ENCODE peak calls at places on chromosomes 3 and 15, in six cellular contexts. K is MM.1S, V is tibial artery, W is esophagus muscularis mucosa, I is upper lobe of left lung, L is lower lobe of right lung. D is an unnamed sample.

GRCh38 chr3:33186524-33187367 is 31.9 kb downstream of the SUSD5 start:
- DNase-seq in K (no peak), V (no peak), W (no peak), I (no peak), L (no peak), D (no peak)

GRCh38 chr3:186093271-186093900 is 15.5 kb downstream of the ETV5 start:
- DNase-seq in K (no peak), V (no peak), W (no peak), I (no peak), L (no peak), D (no peak)

GRCh38 chr3:140499114-140499757 is 178.6 kb upstream of the TRIM42 start:
- DNase-seq in K (no peak), V (no peak), W (peak), I (no peak), L (no peak), D (peak)

GRCh38 chr3:107956991-107957467 is 133.8 kb downstream of the CD47 start:
- DNase-seq in K (no peak), V (peak), W (peak), I (peak), L (peak), D (no peak)

GRCh38 chr3:26099692-26100091 is 309.8 kb downstream of the OXSM start:
- DNase-seq in K (no peak), V (no peak), W (no peak), I (no peak), L (no peak), D (no peak)

GRCh38 chr15:71780349-71780976 is 29.9 kb upstream of the NR2E3 start:
- DNase-seq in K (peak), V (peak), W (no peak), I (peak), L (no peak), D (peak)

GRCh38 chr15:31487811-31488436 is 161.3 kb downstream of the KLF13 start:
- DNase-seq in K (peak), V (no peak), W (peak), I (no peak), L (no peak), D (peak)

GRCh38 chr3:8840556-8840955 is 71.1 kb upstream of the OXTR start:
- DNase-seq in K (no peak), V (no peak), W (no peak), I (no peak), L (no peak), D (no peak)

GRCh38 chr3:168077091-168077490 is 18.6 kb downstream of the GOLIM4 start:
- DNase-seq in K (no peak), V (no peak), W (no peak), I (no peak), L (no peak), D (no peak)

GRCh38 chr3:22399566-22399965 is 648.6 kb upstream of the ZNF385D start:
- DNase-seq in K (no peak), V (no peak), W (no peak), I (no peak), L (no peak), D (no peak)

GRCh38 chr3:149180057-149180573 is 41.5 kb downstream of the CP start:
- DNase-seq in K (no peak), V (peak), W (peak), I (no peak), L (peak), D (no peak)

GRCh38 chr3:164332856-164333802 is 745.2 kb downstream of the SI start:
- DNase-seq in K (no peak), V (no peak), W (no peak), I (no peak), L (no peak), D (no peak)

GRCh38 chr3:42498791-42499477 is 3.5 kb upstream of the VIPR1 start:
- DNase-seq in K (no peak), V (peak), W (no peak), I (no peak), L (no peak), D (no peak)

GRCh38 chr15:90165659-90166489 is 35.3 kb upstream of the SEMA4B start:
- DNase-seq in K (no peak), V (peak), W (no peak), I (peak), L (peak), D (peak)

GRCh38 chr15:92082217-92082843 is 228.8 kb downstream of the SLCO3A1 start:
- DNase-seq in K (peak), V (peak), W (no peak), I (no peak), L (no peak), D (peak)

GRCh38 chr3:41331023-41331422 is 131.7 kb downstream of the CTNNB1 start:
- DNase-seq in K (no peak), V (no peak), W (peak), I (no peak), L (no peak), D (no peak)

GRCh38 chr15:49187537-49188245 is 17.6 kb downstream of the GALK2 start:
- DNase-seq in K (no peak), V (no peak), W (no peak), I (no peak), L (no peak), D (no peak)

GRCh38 chr3:159418571-159419526 is 569.8 kb upstream of the IL12A start:
- DNase-seq in K (no peak), V (no peak), W (no peak), I (no peak), L (no peak), D (no peak)

GRCh38 chr15:40763801-40764765 is at the start of gene GCHFR:
- DNase-seq in K (peak), V (peak), W (no peak), I (peak), L (peak), D (peak)

GRCh38 chr3:55524565-55525244 is 37.6 kb upstream of the WNT5A start:
- DNase-seq in K (no peak), V (no peak), W (no peak), I (no peak), L (no peak), D (no peak)

GRCh38 chr15:75371486-75371885 is 3.1 kb upstream of the MAN2C1 start:
- DNase-seq in K (no peak), V (no peak), W (no peak), I (no peak), L (no peak), D (no peak)

GRCh38 chr15:84960391-84961113 is 21.1 kb upstream of the PDE8A start:
- DNase-seq in K (no peak), V (no peak), W (no peak), I (no peak), L (no peak), D (no peak)

GRCh38 chr3:196177967-196178366 is 33.2 kb downstream of the ZDHHC19 start:
- DNase-seq in K (no peak), V (no peak), W (no peak), I (no peak), L (no peak), D (no peak)

GRCh38 chr3:142657033-142657432 is 60.8 kb downstream of the PLS1 start:
- DNase-seq in K (no peak), V (no peak), W (no peak), I (no peak), L (no peak), D (no peak)

GRCh38 chr3:172323894-172324590 is 124.2 kb downstream of the GHSR start:
- DNase-seq in K (no peak), V (peak), W (no peak), I (no peak), L (no peak), D (no peak)

GRCh38 chr3:192848371-192849233 is 69.1 kb downstream of the MB21D2 start:
- DNase-seq in K (no peak), V (no peak), W (no peak), I (no peak), L (no peak), D (peak)

GRCh38 chr3:51703026-51703775 is 3.7 kb upstream of the GRM2 start:
- DNase-seq in K (no peak), V (no peak), W (no peak), I (no peak), L (peak), D (no peak)

GRCh38 chr15:39919740-39920509 is at the start of gene GPR176:
- DNase-seq in K (no peak), V (peak), W (no peak), I (peak), L (peak), D (no peak)

GRCh38 chr15:80317389-80318169 is 65.6 kb upstream of the CTXND1 start:
- DNase-seq in K (no peak), V (no peak), W (peak), I (peak), L (no peak), D (peak)

GRCh38 chr15:91311986-91312385 is 211.9 kb downstream of the SV2B start:
- DNase-seq in K (no peak), V (no peak), W (no peak), I (no peak), L (no peak), D (no peak)

GRCh38 chr3:5116568-5116967 is 5.5 kb upstream of the ARL8B start:
- DNase-seq in K (no peak), V (no peak), W (no peak), I (no peak), L (no peak), D (no peak)

GRCh38 chr3:24141548-24141947 is 196.5 kb downstream of the NR1D2 start:
- DNase-seq in K (no peak), V (no peak), W (no peak), I (no peak), L (no peak), D (no peak)

GRCh38 chr15:95111969-95112368 is 880.6 kb downstream of the MCTP2 start:
- DNase-seq in K (no peak), V (no peak), W (no peak), I (no peak), L (no peak), D (no peak)

GRCh38 chr3:113057117-113057516 is 66.3 kb downstream of the GTPBP8 start:
- DNase-seq in K (no peak), V (no peak), W (no peak), I (no peak), L (no peak), D (peak)

DNA sequence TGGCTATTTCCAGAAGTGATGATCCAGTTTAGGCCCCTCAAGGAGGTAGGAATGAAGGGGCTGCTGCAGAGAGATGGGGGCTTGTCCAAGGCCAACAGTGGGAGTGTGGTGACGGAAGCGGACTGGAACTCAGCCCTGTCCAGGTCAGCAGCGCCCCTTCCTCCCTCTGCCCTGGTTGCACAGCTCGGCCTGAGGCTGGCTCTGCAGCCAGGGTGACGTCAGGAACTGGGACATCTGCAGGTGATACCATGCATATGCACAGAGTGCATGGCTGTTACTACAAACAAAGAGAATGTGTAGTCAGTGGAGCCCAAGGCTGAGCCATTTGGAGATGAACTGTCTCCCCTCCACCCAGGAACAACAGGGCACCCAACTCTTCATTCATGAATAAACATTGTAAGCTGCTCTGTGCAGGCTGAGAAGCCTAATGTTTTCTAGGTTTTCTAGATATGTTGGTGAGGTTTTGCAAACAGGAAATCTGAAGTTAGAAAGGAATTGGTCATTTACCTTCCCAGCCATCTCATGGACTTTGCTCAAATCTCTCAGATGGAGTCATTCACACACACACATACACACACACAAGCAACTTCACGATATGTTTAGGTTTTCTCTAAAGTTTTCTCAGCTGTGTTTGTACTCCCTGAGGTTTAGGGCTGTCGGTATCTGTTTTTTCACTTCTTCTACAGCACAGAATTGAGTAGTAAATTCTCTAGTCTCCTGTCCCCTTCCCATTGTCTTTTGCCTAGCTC is 117.2 kb downstream of the TLE3 start:
- DNase-seq in K (peak), V (no peak), W (no peak), I (no peak), L (no peak), D (peak)
- H3K4me3 ChIP-seq in K (no peak), V (no peak), W (no peak), I (no peak), L (no peak), D (no peak)

DNA sequence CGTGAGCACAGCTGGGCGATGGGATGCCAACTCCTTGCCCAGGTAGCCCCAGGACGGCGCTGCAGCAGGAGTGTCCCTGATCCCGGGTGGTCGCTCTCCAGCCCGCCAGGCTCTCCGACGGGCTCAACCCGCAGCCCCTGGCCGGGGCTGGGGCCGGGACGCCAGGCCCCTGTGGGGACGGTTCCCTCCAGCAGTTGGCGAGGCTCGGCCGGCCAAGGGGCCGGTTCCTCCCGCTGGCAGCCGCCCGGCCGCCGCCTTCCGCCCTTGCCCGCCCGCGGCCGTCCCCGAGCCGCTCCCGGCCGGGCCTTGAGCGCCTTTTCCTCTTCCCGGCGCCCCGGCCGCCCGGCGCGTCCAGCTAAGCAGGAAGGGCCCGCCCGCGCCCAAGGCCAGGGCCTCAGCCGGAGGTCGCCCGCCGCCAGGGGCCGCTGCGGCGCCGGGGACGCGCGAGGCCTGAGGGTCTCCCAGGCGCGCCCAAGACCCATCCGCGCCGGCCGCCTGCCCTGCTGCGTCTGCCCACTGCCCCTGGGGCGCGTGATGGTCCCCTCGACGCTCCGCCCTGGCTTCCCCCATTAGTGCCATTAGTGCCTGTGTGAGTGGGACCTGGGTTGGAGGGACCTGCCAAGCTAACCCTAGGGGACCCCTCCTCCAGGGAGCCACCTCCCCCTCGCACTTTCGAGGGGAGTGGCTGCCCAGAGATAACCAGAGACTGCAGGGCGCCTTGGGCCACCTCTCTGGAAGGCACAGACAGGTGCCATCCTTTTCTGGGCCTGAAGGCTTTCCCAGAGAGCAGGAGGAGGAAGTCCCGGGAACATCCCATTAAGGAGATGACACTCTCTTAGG is 106.4 kb downstream of the FBLN2 start:
- DNase-seq in K (no peak), V (no peak), W (no peak), I (peak), L (no peak), D (no peak)
- TF ChIP-seq CTCF in K (peak), V (peak), W (peak), I (peak), L (peak), D (no peak)

DNA sequence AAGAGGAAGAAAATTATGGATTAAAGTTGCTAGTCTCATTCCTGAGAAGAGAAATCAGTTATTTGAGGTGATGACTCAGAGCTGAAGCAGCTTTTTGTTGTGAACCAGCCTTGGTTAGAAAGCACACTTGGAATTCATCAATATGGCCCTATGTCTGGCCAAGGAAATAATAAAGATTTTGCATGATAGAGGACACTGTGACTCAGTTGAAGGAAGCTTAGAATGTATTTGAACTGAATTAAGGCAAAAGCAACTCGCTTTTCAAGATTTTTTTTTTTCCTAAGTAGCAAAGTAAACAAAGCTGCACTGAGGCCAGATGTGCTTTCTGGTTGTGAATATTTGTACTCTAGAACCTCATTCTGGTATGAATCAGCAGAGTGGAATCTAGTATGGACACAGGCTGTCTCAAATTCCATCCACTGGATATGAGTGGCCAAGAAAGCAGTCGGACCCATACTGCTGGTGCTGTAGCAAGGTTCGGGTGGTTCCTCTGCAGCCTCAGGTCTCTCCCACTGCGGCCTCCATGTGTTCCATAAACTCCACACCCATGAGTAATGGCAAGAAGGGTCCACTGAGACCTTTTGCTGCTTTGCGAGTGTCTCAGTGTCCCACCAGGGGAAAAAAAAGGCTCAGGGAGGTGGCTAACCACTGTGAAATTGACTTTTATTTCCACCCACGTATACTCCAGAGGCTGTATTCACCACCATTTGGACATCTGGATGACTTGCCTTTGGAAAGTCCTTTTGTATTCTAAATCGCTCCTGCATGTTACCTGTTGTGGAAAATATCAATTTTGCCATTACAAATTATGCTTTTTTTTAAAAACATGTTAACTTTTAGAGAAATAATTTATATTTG is 53.1 kb downstream of the TGFBR2 start:
- DNase-seq in K (peak), V (no peak), W (no peak), I (no peak), L (no peak), D (no peak)
- H3K4me3 ChIP-seq in K (peak), V (no peak), W (no peak), I (no peak), L (no peak), D (no peak)

DNA sequence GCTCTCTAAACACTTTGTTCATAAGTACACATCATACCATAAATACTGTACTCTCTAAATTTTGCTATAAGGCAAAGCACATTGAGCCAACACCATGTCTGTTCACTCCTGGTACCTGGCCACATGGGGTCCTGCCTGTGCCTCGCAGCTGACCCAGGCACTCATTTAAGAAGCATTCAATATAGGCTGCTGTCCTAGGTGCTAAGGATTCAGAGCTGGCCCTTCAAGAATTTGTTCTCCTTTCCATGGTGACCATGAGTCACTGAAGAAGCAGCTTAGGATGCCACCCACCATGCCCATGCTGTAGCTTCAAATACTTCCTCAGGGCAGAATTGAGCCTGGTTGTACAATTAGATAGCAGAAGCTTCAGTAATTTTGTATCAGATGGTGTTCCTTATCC is 119.2 kb upstream of the ZBED2 start:
- DNase-seq in K (no peak), V (no peak), W (peak), I (no peak), L (no peak), D (no peak)
- TF ChIP-seq CTCF in K (no peak), V (no peak), W (no peak), I (no peak), L (no peak), D (no peak)

GRCh38 chr3:46710671-46711295 is 6.9 kb downstream of the PRSS50 start:
- DNase-seq in K (no peak), V (no peak), W (no peak), I (no peak), L (peak), D (no peak)
- H3K4me3 ChIP-seq in K (no peak), V (no peak), W (no peak), I (no peak), L (no peak), D (no peak)

GRCh38 chr3:36811768-36812167 is 47.4 kb upstream of the DCLK3 start:
- DNase-seq in K (no peak), V (no peak), W (no peak), I (no peak), L (no peak), D (no peak)
- TF ChIP-seq CTCF in K (no peak), V (no peak), W (no peak), I (no peak), L (no peak), D (no peak)